ENCODE peak calls at places on chromosomes 6 and 20, in nine cellular contexts. S is GM06990, P is HFF-Myc, I is progenitor cell of endocrine pancreas, M is cardiac fibroblast, N is neural crest cell, X is suprapubic skin, T is IMR-90, L is AG10803. Q is an unnamed sample.
A peak's percentile ranks its signal among the peaks of the same experiment; 100 is the strongest.

GRCh38 chr6:130713144-130713543 is 114.1 kb upstream of the SMLR1 start:
- DNase-seq in S (no peak), P (no peak), I (peak; percentile 13), M (no peak), N (peak; percentile 14), X (no peak), T (no peak), L (no peak), Q (no peak)

GRCh38 chr6:151497935-151498726 is 4.3 kb downstream of the CCDC170 start:
- DNase-seq in S (no peak), P (no peak), I (no peak), M (peak; percentile 43), N (no peak), X (no peak), T (peak; percentile 2), L (peak; percentile 30), Q (no peak)

GRCh38 chr6:83431545-83432165 is 804 bp upstream of the ME1 start:
- DNase-seq in S (no peak), P (no peak), I (no peak), M (no peak), N (no peak), X (no peak), T (no peak), L (no peak), Q (no peak)

GRCh38 chr6:167676000-167676665 is 150.6 kb upstream of the AFDN start:
- DNase-seq in S (no peak), P (no peak), I (peak; percentile 33), M (peak; percentile 18), N (no peak), X (peak; percentile 59), T (no peak), L (no peak), Q (no peak)

GRCh38 chr6:67009818-67010217 is 1302.8 kb upstream of the EYS start:
- DNase-seq in S (no peak), P (no peak), I (no peak), M (no peak), N (no peak), X (no peak), T (no peak), L (no peak), Q (peak; percentile 23)

GRCh38 chr6:45507156-45507555 is 129.4 kb upstream of the SUPT3H start:
- DNase-seq in S (no peak), P (no peak), I (no peak), M (no peak), N (no peak), X (no peak), T (peak; percentile 13), L (no peak), Q (no peak)

GRCh38 chr6:89310929-89311328 is 4.2 kb downstream of the GABRR2 start:
- DNase-seq in S (no peak), P (peak; percentile 74), I (no peak), M (peak; percentile 24), N (no peak), X (no peak), T (no peak), L (peak; percentile 15), Q (no peak)

GRCh38 chr6:111230351-111231077 is 143.2 kb downstream of the SLC16A10 start:
- DNase-seq in S (no peak), P (no peak), I (no peak), M (peak; percentile 82), N (no peak), X (no peak), T (peak; percentile 88), L (peak; percentile 79), Q (no peak)

GRCh38 chr6:13765570-13765969 is 48.8 kb downstream of the MCUR1 start:
- DNase-seq in S (no peak), P (no peak), I (no peak), M (peak; percentile 12), N (no peak), X (no peak), T (peak; percentile 44), L (peak; percentile 16), Q (no peak)

GRCh38 chr6:112360498-112360897 is 13.4 kb downstream of the RFPL4B start:
- DNase-seq in S (no peak), P (no peak), I (no peak), M (peak; percentile 52), N (no peak), X (no peak), T (peak; percentile 29), L (peak; percentile 8), Q (no peak)

GRCh38 chr20:36647194-36648121 is 1.5 kb upstream of the SLA2 start:
- DNase-seq in S (no peak), P (no peak), I (no peak), M (no peak), N (no peak), X (no peak), T (no peak), L (no peak), Q (no peak)

DNA sequence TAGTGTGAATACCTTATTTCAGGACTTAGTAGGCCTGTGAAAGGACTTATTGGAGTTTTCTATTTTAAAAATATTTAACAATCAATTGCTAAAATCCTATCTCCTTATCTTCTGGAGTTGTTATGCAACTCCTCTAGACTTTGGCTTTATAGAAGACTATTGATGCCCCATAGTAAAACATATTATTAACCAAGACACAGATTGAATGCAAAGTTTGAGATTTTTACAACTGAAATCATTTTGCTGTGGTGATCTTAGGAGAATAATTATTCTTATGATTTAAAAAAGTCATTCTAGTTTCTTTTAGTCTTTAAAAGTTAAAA is 4.5 kb downstream of the HEY2 start:
- DNase-seq in S (no peak), P (no peak), I (no peak), M (no peak), N (no peak), X (no peak), T (no peak), L (no peak), Q (no peak)
- TF ChIP-seq CTCF in S (no peak), P (no peak), I (no peak), M (no peak), N (peak; percentile 26), X (no peak), T (no peak), L (no peak), Q (no peak)

GRCh38 chr20:51445591-51445990 is 96.9 kb downstream of the NFATC2 start:
- DNase-seq in S (no peak), P (no peak), I (no peak), M (no peak), N (no peak), X (no peak), T (no peak), L (no peak), Q (no peak)

GRCh38 chr20:51446656-51447055 is 95.9 kb downstream of the NFATC2 start:
- DNase-seq in S (no peak), P (peak; percentile 61), I (no peak), M (peak; percentile 91), N (peak; percentile 14), X (no peak), T (peak; percentile 86), L (peak; percentile 61), Q (no peak)

GRCh38 chr20:51446230-51446629 is 96.3 kb downstream of the NFATC2 start:
- DNase-seq in S (no peak), P (no peak), I (no peak), M (no peak), N (no peak), X (no peak), T (no peak), L (no peak), Q (no peak)

GRCh38 chr20:51447765-51448148 is 94.8 kb downstream of the NFATC2 start:
- DNase-seq in S (no peak), P (no peak), I (no peak), M (no peak), N (no peak), X (no peak), T (no peak), L (no peak), Q (no peak)

GRCh38 chr20:51447097-51447764 is 95.3 kb downstream of the NFATC2 start:
- DNase-seq in S (no peak), P (peak; percentile 93), I (no peak), M (peak; percentile 97), N (no peak), X (peak; percentile 85), T (peak; percentile 98), L (peak; percentile 95), Q (peak; percentile 90)
- TF ChIP-seq CTCF in S (no peak), P (no peak), I (no peak), M (no peak), N (no peak), X (no peak), T (no peak), L (peak; percentile 6), Q (no peak)

GRCh38 chr6:98639236-98639635 is 195.1 kb upstream of the POU3F2 start:
- DNase-seq in S (no peak), P (no peak), I (no peak), M (no peak), N (no peak), X (no peak), T (no peak), L (no peak), Q (no peak)

GRCh38 chr6:98641929-98642328 is 192.4 kb upstream of the POU3F2 start:
- DNase-seq in S (no peak), P (no peak), I (no peak), M (no peak), N (peak; percentile 36), X (no peak), T (no peak), L (peak; percentile 5), Q (no peak)

GRCh38 chr6:98648211-98648914 is 186.0 kb upstream of the POU3F2 start:
- DNase-seq in S (no peak), P (no peak), I (no peak), M (no peak), N (no peak), X (no peak), T (no peak), L (no peak), Q (no peak)

DNA sequence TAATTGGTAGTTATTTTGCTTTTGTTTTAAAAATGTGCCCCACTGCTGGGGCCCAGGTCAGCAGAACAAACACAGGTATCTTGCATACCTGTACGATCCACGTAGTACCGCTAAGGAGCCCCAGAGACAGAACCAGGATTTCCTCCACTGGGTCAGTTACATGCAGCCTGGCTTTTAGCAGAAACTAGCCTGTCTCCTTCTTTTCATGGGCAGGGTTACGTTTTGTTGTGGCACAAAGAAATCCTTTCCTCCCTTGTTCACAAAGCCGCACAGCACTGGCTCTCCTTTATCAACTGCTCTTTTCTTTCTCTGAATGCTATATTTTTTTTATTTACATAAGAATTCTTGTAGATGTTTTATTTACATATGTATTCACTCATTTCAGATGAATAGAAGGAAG is 190.3 kb upstream of the POU3F2 start:
- DNase-seq in S (no peak), P (no peak), I (no peak), M (no peak), N (no peak), X (no peak), T (no peak), L (no peak), Q (no peak)
- TF ChIP-seq CTCF in S (no peak), P (no peak), I (no peak), M (no peak), N (no peak), X (no peak), T (no peak), L (no peak), Q (no peak)

GRCh38 chr20:7025635-7026034 is 258.1 kb downstream of the BMP2 start:
- DNase-seq in S (no peak), P (no peak), I (no peak), M (no peak), N (no peak), X (no peak), T (no peak), L (no peak), Q (no peak)

GRCh38 chr20:7029005-7029404 is 261.5 kb downstream of the BMP2 start:
- DNase-seq in S (no peak), P (no peak), I (no peak), M (no peak), N (no peak), X (no peak), T (no peak), L (no peak), Q (no peak)

GRCh38 chr20:7031222-7031621 is 263.7 kb downstream of the BMP2 start:
- DNase-seq in S (no peak), P (no peak), I (no peak), M (peak; percentile 12), N (no peak), X (no peak), T (no peak), L (no peak), Q (no peak)
- TF ChIP-seq CTCF in S (no peak), P (peak; percentile 16), I (peak; percentile 37), M (peak; percentile 49), N (peak; percentile 36), X (peak; percentile 5), T (no peak), L (peak; percentile 30), Q (peak; percentile 10)